ENCODE peak calls at places on chromosome 14, in eight cellular contexts. H is fibroblast of lung, G is omental fat pad, Q is Peyer's patch, V is neural crest cell, M is LNCaP clone FGC, P is Calu3, D is DND-41. T is an unnamed sample.

GRCh38 chr14:59140441-59140840 is 48.0 kb upstream of the DAAM1 start:
- DNase-seq in H (no peak), D (no peak), V (no peak), G (no peak), P (no peak), Q (no peak), M (no peak), T (no peak)

GRCh38 chr14:76657404-76657803 is 103.9 kb upstream of the VASH1 start:
- DNase-seq in D (no peak), G (no peak), M (no peak), V (no peak), Q (no peak), P (no peak), H (no peak), T (no peak)

GRCh38 chr14:88551094-88551870 is 3.5 kb downstream of the PTPN21 start:
- DNase-seq in V (peak), H (peak), Q (peak), P (peak), D (no peak), G (no peak), M (no peak), T (peak)

GRCh38 chr14:79028281-79028680 is 858.1 kb downstream of the NRXN3 start:
- DNase-seq in D (no peak), H (no peak), V (no peak), Q (no peak), M (no peak), P (no peak), G (no peak), T (no peak)

GRCh38 chr14:65704412-65704811 is 291.9 kb downstream of the FUT8 start:
- DNase-seq in G (no peak), H (peak), D (no peak), Q (no peak), P (no peak), M (no peak), V (no peak), T (no peak)

GRCh38 chr14:76015668-76016067 is 30.1 kb downstream of the IFT43 start:
- DNase-seq in G (no peak), P (no peak), D (no peak), V (no peak), H (peak), M (no peak), Q (no peak), T (no peak)

GRCh38 chr14:73663548-73664212 is 18.9 kb downstream of the DNAL1 start:
- DNase-seq in V (no peak), Q (no peak), H (peak), M (no peak), D (no peak), G (no peak), P (no peak), T (no peak)

GRCh38 chr14:75168586-75169335 is 7.7 kb downstream of the TMED10 start:
- DNase-seq in M (no peak), H (no peak), D (no peak), Q (no peak), V (no peak), G (no peak), P (no peak), T (no peak)

GRCh38 chr14:25431211-25432076 is 381.5 kb upstream of the STXBP6 start:
- DNase-seq in H (no peak), P (no peak), G (no peak), V (peak), M (peak), D (peak), Q (no peak), T (no peak)

GRCh38 chr14:89543420-89543790 is 126.4 kb upstream of the FOXN3 start:
- DNase-seq in D (no peak), Q (no peak), H (peak), M (no peak), V (peak), P (no peak), G (no peak), T (no peak)

GRCh38 chr14:101363880-101364391 is 197.4 kb upstream of the DIO3 start:
- DNase-seq in H (no peak), V (no peak), D (no peak), P (no peak), G (no peak), Q (no peak), M (no peak), T (no peak)

GRCh38 chr14:76696791-76697190 is 64.5 kb upstream of the VASH1 start:
- DNase-seq in H (no peak), P (no peak), Q (no peak), D (no peak), M (no peak), G (no peak), V (no peak), T (no peak)

GRCh38 chr14:75886661-75887348 is 95.0 kb downstream of the TGFB3 start:
- DNase-seq in V (no peak), P (no peak), D (no peak), H (no peak), Q (no peak), G (no peak), M (no peak), T (no peak)

GRCh38 chr14:72471346-72471745 is 422.6 kb downstream of the DPF3 start:
- DNase-seq in V (no peak), D (no peak), H (peak), P (no peak), M (no peak), G (no peak), Q (no peak), T (no peak)

GRCh38 chr14:96264850-96265249 is 8.8 kb downstream of the BDKRB1 start:
- DNase-seq in Q (peak), M (no peak), D (no peak), G (no peak), H (peak), V (no peak), P (no peak), T (no peak)

GRCh38 chr14:63542231-63542999 is 762 bp downstream of the PPP2R5E start:
- DNase-seq in G (no peak), P (peak), M (no peak), Q (peak), D (peak), V (peak), H (peak), T (no peak)

GRCh38 chr14:76855066-76855465 is 28.9 kb downstream of the LRRC74A start:
- DNase-seq in H (no peak), V (no peak), D (no peak), Q (no peak), M (no peak), G (no peak), P (no peak), T (no peak)

GRCh38 chr14:51993274-51993673 is 3.9 kb downstream of the RTRAF start:
- DNase-seq in H (no peak), V (no peak), M (no peak), Q (no peak), D (no peak), G (no peak), P (no peak), T (no peak)

GRCh38 chr14:64761441-64762043 is 57.3 kb downstream of the PLEKHG3 start:
- DNase-seq in M (peak), V (no peak), Q (no peak), G (no peak), D (no peak), P (peak), H (no peak), T (no peak)

GRCh38 chr14:71289536-71289935 is 382.3 kb downstream of the PCNX1 start:
- DNase-seq in Q (peak), D (no peak), M (no peak), V (no peak), G (no peak), P (no peak), H (no peak), T (no peak)

GRCh38 chr14:36646664-36647416 is 14.8 kb upstream of the PAX9 start:
- DNase-seq in Q (no peak), M (no peak), D (no peak), V (no peak), H (no peak), P (peak), G (no peak), T (no peak)

GRCh38 chr14:27623782-27624181 is 1025.9 kb upstream of the NOVA1 start:
- DNase-seq in V (no peak), P (no peak), Q (no peak), D (no peak), H (no peak), M (no peak), G (no peak), T (no peak)

GRCh38 chr14:89303452-89304435 is 113.3 kb downstream of the FOXN3 start:
- DNase-seq in D (no peak), V (no peak), Q (peak), M (no peak), H (peak), P (no peak), G (peak), T (no peak)

GRCh38 chr14:61644185-61644584 is 51.1 kb upstream of the HIF1A start:
- DNase-seq in Q (no peak), D (no peak), V (no peak), H (no peak), G (no peak), P (no peak), M (no peak), T (no peak)

GRCh38 chr14:64766430-64767151 is 62.4 kb downstream of the PLEKHG3 start:
- DNase-seq in G (no peak), M (no peak), H (no peak), V (no peak), D (no peak), Q (no peak), P (no peak), T (no peak)

GRCh38 chr14:80714489-80714888 is 227.0 kb downstream of the CEP128 start:
- DNase-seq in M (no peak), D (peak), V (no peak), H (no peak), G (no peak), P (no peak), Q (no peak), T (no peak)

GRCh38 chr14:77067632-77068514 is 30.2 kb upstream of the CIPC start:
- DNase-seq in P (peak), V (peak), Q (peak), D (peak), G (no peak), H (peak), M (peak), T (peak)

GRCh38 chr14:75497191-75497590 is 25.1 kb upstream of the BATF start:
- DNase-seq in M (no peak), G (no peak), H (no peak), P (no peak), D (no peak), Q (no peak), V (no peak), T (no peak)

GRCh38 chr14:50955373-50956043 is 11.2 kb upstream of the PYGL start:
- DNase-seq in M (peak), H (peak), P (peak), D (peak), Q (peak), G (no peak), V (no peak), T (no peak)

GRCh38 chr14:76376001-76376404 is at the start of gene ESRRB:
- DNase-seq in G (no peak), V (peak), D (no peak), P (peak), M (peak), H (peak), Q (no peak), T (no peak)

GRCh38 chr14:80152166-80152565 is 59.1 kb downstream of the DIO2 start:
- DNase-seq in P (no peak), M (no peak), V (no peak), D (no peak), H (no peak), Q (no peak), G (no peak), T (no peak)

GRCh38 chr14:52922656-52923055 is 28.2 kb downstream of the FERMT2 start:
- DNase-seq in V (no peak), D (no peak), P (no peak), H (peak), M (no peak), Q (no peak), G (no peak), T (no peak)

GRCh38 chr14:55336161-55336560 is 64.9 kb downstream of the FBXO34 start:
- DNase-seq in G (no peak), H (no peak), Q (peak), D (no peak), P (peak), M (no peak), V (no peak), T (no peak)

GRCh38 chr14:99389171-99389826 is 91.4 kb downstream of the SETD3 start:
- DNase-seq in P (peak), G (peak), Q (peak), M (no peak), H (peak), D (no peak), V (peak), T (peak)

GRCh38 chr14:90739318-90740077 is 76.7 kb downstream of the TTC7B start:
- DNase-seq in D (no peak), V (no peak), P (no peak), G (no peak), Q (no peak), M (peak), H (no peak), T (no peak)

GRCh38 chr14:49882826-49883694 is 9.8 kb upstream of the ARF6 start:
- DNase-seq in V (no peak), D (no peak), Q (no peak), H (peak), G (no peak), P (no peak), M (no peak), T (no peak)

GRCh38 chr14:72094844-72095582 is 162.8 kb downstream of the RGS6 start:
- DNase-seq in M (no peak), G (no peak), Q (no peak), P (no peak), D (no peak), H (no peak), V (no peak), T (no peak)

GRCh38 chr14:33592298-33592697 is 358.6 kb downstream of the EGLN3 start:
- DNase-seq in V (no peak), D (no peak), H (peak), P (no peak), M (no peak), Q (no peak), G (no peak), T (no peak)

GRCh38 chr14:67332468-67332867 is 27.1 kb downstream of the ATP6V1D start:
- DNase-seq in H (peak), Q (no peak), P (no peak), G (no peak), V (no peak), D (no peak), M (no peak), T (no peak)

GRCh38 chr14:67331368-67332125 is 28.1 kb downstream of the ATP6V1D start:
- DNase-seq in P (no peak), H (peak), V (no peak), Q (no peak), M (no peak), G (no peak), D (no peak), T (no peak)

DNA sequence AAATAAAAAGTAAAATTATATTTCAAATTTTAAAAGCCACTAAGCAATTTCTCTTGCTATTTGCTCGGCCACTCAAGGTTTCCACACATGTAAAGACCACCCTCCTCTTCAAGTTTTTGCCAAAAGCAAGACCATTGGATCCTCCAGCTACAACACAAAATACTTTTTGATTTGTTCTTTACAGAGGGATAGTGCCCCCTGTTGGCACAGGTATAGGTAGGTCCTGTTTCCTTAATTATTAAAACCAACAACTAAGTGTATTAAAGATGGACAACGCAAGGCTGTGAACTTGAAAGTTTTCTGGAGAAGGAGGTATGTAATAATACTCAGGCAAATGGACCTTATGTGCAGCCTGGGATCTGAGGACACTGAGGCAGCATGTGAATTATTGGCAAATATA is 23.8 kb downstream of the ATP6V1D start:
- DNase-seq in G (no peak), D (peak), H (no peak), M (no peak), V (peak), Q (no peak), P (peak), T (no peak)
- TF ChIP-seq CTCF in G (no peak), D (peak), H (peak), M (peak), V (peak), Q (peak), P (no peak), T (peak)

GRCh38 chr14:103001226-103001625 is 56.1 kb downstream of the CDC42BPB start:
- DNase-seq in V (no peak), P (no peak), G (no peak), M (no peak), D (no peak), H (no peak), Q (no peak), T (no peak)

GRCh38 chr14:103001651-103002396 is 55.5 kb downstream of the CDC42BPB start:
- DNase-seq in M (no peak), G (no peak), P (no peak), Q (peak), H (no peak), D (no peak), V (no peak), T (no peak)

GRCh38 chr14:103003351-103003615 is 54.1 kb downstream of the CDC42BPB start:
- DNase-seq in V (no peak), D (no peak), M (no peak), H (no peak), Q (no peak), G (no peak), P (no peak), T (no peak)

GRCh38 chr14:103003850-103004249 is 53.5 kb downstream of the CDC42BPB start:
- DNase-seq in H (no peak), Q (no peak), P (no peak), D (no peak), V (no peak), M (no peak), G (no peak), T (no peak)

GRCh38 chr14:103002578-103003350 is 54.6 kb downstream of the CDC42BPB start:
- DNase-seq in M (no peak), P (no peak), H (no peak), D (no peak), G (no peak), Q (no peak), V (no peak), T (no peak)
- TF ChIP-seq CTCF in M (no peak), P (no peak), H (no peak), D (peak), G (no peak), Q (peak), V (no peak), T (no peak)

GRCh38 chr14:102487204-102487577 is 22.4 kb downstream of the ANKRD9 start:
- DNase-seq in H (peak), Q (no peak), G (no peak), D (no peak), V (no peak), M (no peak), P (no peak), T (no peak)

GRCh38 chr14:102485693-102486512 is 23.7 kb downstream of the ANKRD9 start:
- DNase-seq in Q (no peak), G (no peak), D (no peak), M (no peak), H (no peak), P (no peak), V (no peak), T (no peak)

GRCh38 chr14:102481791-102482238 is 27.8 kb downstream of the ANKRD9 start:
- DNase-seq in M (peak), G (no peak), Q (peak), P (peak), V (no peak), D (no peak), H (peak), T (no peak)

GRCh38 chr14:102486513-102487203 is 22.9 kb downstream of the ANKRD9 start:
- DNase-seq in H (no peak), Q (no peak), V (no peak), M (no peak), G (no peak), P (no peak), D (no peak), T (no peak)

DNA sequence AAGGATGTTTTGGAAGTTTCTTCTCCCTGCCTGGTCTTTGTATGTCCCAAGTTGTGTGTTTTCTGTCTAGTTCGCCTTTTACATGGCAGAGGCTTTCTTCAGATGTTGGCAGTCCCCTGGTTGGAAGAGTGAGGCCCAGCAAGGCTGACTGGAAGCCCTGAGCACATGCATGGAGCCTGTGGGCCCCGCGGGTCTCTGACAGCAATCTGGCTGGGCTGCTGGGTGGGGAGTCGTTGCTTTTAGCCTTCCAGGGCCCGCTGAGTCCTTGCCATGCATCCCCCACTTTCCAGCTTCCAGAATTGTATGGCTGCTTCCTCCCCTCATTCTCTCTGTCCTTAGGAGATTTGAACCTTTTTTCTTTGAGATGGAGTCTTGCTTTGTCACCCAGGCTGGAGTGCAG is 25.3 kb downstream of the ANKRD9 start:
- DNase-seq in D (no peak), M (no peak), P (no peak), H (no peak), V (no peak), G (no peak), Q (no peak), T (no peak)
- TF ChIP-seq CTCF in D (no peak), M (no peak), P (no peak), H (no peak), V (no peak), G (no peak), Q (no peak), T (no peak)

DNA sequence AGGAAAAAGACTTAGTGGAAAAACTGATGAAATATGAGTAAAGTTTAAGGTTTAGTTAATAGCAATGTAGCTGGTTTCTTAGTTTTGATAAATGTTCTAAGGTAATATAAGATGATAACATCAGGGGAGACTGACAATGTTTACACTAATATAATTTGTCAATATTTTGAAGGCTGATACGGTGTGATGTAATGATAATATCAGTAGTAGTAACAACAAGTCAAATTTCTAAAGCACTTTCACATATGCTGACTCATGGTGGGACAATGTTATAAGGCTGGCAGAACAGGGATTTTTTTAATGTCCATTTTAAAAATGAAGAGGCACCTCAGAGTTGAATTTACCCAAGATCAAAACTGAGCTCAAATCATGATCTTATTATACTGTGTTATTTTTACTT is 2.5 kb upstream of the FLRT2 start:
- DNase-seq in H (no peak), D (no peak), M (no peak), V (no peak), P (no peak), Q (no peak), G (no peak), T (no peak)
- TF ChIP-seq CTCF in H (no peak), D (no peak), M (no peak), V (no peak), P (no peak), Q (no peak), G (no peak), T (no peak)

DNA sequence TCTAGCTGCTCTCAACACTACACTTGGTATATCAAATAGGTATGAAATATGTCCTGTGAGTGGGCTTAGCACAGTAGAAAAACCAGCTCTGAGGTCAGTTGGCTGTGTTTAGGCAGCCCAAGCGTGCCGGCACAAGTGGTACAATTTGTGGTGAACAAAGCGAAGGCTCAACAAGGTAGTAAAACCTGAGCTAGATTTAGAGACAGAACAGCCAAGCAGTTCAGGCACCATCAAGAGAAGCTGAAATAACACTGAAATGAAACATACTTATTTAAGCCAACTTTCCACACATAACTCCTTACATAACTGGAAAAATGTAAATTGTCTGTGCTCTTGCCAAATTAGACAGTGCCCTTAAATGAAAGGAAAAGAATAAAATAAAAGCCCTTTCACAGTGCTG is 596.8 kb upstream of the FBXO33 start:
- DNase-seq in D (no peak), P (no peak), M (no peak), Q (no peak), G (no peak), H (no peak), V (no peak), T (no peak)
- TF ChIP-seq CTCF in D (no peak), P (no peak), M (no peak), Q (no peak), G (no peak), H (no peak), V (no peak), T (no peak)

GRCh38 chr14:22865424-22866215 is 5.9 kb upstream of the LRP10 start:
- DNase-seq in H (no peak), P (no peak), M (no peak), D (peak), Q (no peak), V (no peak), G (no peak), T (no peak)
- TF ChIP-seq CTCF in H (no peak), P (no peak), M (no peak), D (peak), Q (no peak), V (peak), G (no peak), T (no peak)

GRCh38 chr14:93317836-93318807 is 14.7 kb downstream of the BTBD7 start:
- DNase-seq in V (no peak), P (peak), G (no peak), H (peak), M (no peak), D (no peak), Q (peak), T (no peak)
- TF ChIP-seq CTCF in V (no peak), P (no peak), G (no peak), H (no peak), M (no peak), D (no peak), Q (no peak), T (no peak)

GRCh38 chr14:98138666-98139065 is 1133.3 kb downstream of the BCL11B start:
- DNase-seq in V (peak), P (peak), M (peak), G (no peak), Q (peak), H (peak), D (peak), T (no peak)
- TF ChIP-seq CTCF in V (peak), P (peak), M (peak), G (no peak), Q (peak), H (no peak), D (peak), T (peak)

T was measured in mesothelial cell of epicardium.